ENCODE peak calls at places on chromosomes 7 and 10, in seven cellular contexts. P, Y, J, V, T, D and K are unnamed samples.

GRCh38 chr7:158073845-158074840 is 513.5 kb downstream of the PTPRN2 start:
- DNase-seq in D (peak), P (no peak), V (no peak), J (no peak), T (no peak), Y (no peak), K (no peak)

GRCh38 chr10:73875139-73875475 is 752 bp upstream of the CAMK2G start:
- DNase-seq in V (no peak), T (no peak), P (no peak), J (no peak), Y (no peak), D (no peak), K (no peak)

GRCh38 chr10:124020871-124021823 is 72.3 kb downstream of the CHST15 start:
- DNase-seq in Y (no peak), P (no peak), D (no peak), V (no peak), J (no peak), T (no peak), K (no peak)

GRCh38 chr7:19362099-19362498 is 216.9 kb upstream of the FERD3L start:
- DNase-seq in P (no peak), V (peak), J (peak), Y (no peak), T (no peak), D (no peak), K (no peak)

GRCh38 chr10:80144302-80145131 is 12.0 kb downstream of the PLAC9 start:
- DNase-seq in J (no peak), Y (no peak), V (no peak), T (no peak), D (peak), P (no peak), K (no peak)

GRCh38 chr7:23347682-23348180 is 48.6 kb downstream of the MALSU1 start:
- DNase-seq in P (no peak), J (peak), Y (no peak), V (peak), D (no peak), T (no peak), K (no peak)

GRCh38 chr10:70736470-70736982 is 48.7 kb downstream of the TBATA start:
- DNase-seq in V (no peak), D (no peak), J (no peak), Y (no peak), P (no peak), T (no peak), K (no peak)

GRCh38 chr10:93352638-93353383 is 129.3 kb downstream of the MYOF start:
- DNase-seq in J (peak), V (peak), Y (peak), D (no peak), P (no peak), T (no peak), K (no peak)

GRCh38 chr7:124072603-124073324 is 39.9 kb upstream of the TMEM229A start:
- DNase-seq in V (peak), T (no peak), P (no peak), J (peak), D (no peak), Y (no peak), K (no peak)

GRCh38 chr7:29285451-29285807 is 90.9 kb downstream of the CHN2 start:
- DNase-seq in J (peak), D (no peak), T (no peak), Y (no peak), P (no peak), V (peak), K (peak)

GRCh38 chr10:114163062-114163861 is 10.7 kb downstream of the CCDC186 start:
- DNase-seq in D (no peak), J (peak), Y (no peak), T (no peak), V (no peak), P (no peak), K (no peak)

GRCh38 chr7:28093617-28094232 is 86.9 kb downstream of the JAZF1 start:
- DNase-seq in P (peak), J (peak), D (peak), Y (peak), V (peak), T (peak), K (peak)

GRCh38 chr10:42929993-42930392 is 146.9 kb upstream of the RET start:
- DNase-seq in D (peak), T (no peak), V (no peak), P (no peak), J (no peak), Y (no peak), K (no peak)

GRCh38 chr10:4241724-4242345 is 456.8 kb upstream of the KLF6 start:
- DNase-seq in J (peak), Y (peak), T (no peak), V (peak), P (peak), D (no peak), K (no peak)

GRCh38 chr7:43758029-43758860 is at the start of gene BLVRA:
- DNase-seq in P (peak), V (peak), D (peak), J (peak), T (peak), Y (peak), K (peak)

GRCh38 chr10:104923501-104923900 is 282.4 kb downstream of the SORCS3 start:
- DNase-seq in V (no peak), D (no peak), T (no peak), P (no peak), J (no peak), Y (no peak), K (no peak)

GRCh38 chr10:18290651-18291313 is 150.6 kb downstream of the CACNB2 start:
- DNase-seq in D (no peak), J (no peak), V (no peak), Y (no peak), T (no peak), P (no peak), K (no peak)

GRCh38 chr7:22591271-22591670 is 91.3 kb upstream of the STEAP1B start:
- DNase-seq in T (no peak), P (no peak), D (no peak), J (peak), V (no peak), Y (no peak), K (no peak)

GRCh38 chr7:26388256-26388655 is 96.6 kb downstream of the SNX10 start:
- DNase-seq in J (no peak), P (no peak), T (no peak), Y (no peak), V (no peak), D (no peak), K (peak)

DNA sequence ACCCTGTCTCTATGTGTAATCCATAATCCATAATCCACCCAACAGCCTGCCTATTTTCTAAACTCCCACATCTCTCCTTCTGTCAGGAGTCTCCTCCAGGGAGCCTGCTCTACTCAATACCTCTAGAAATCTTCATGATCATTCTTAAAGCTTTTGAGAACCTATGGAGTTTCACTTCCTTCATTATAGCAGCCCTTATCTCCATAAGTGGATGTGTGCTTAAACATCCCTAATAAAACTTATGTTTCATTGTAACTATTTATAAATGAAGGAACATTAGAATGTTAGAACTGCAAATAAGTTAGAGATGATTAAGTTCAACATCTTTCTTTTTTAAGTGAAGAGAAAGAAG is 8.4 kb downstream of the CPED1 start:
- DNase-seq in J (no peak), T (no peak), D (no peak), Y (no peak), V (no peak), P (no peak), K (no peak)
- TF ChIP-seq CTCF in J (no peak), T (no peak), D (no peak), Y (no peak), V (no peak), P (no peak), K (no peak)

DNA sequence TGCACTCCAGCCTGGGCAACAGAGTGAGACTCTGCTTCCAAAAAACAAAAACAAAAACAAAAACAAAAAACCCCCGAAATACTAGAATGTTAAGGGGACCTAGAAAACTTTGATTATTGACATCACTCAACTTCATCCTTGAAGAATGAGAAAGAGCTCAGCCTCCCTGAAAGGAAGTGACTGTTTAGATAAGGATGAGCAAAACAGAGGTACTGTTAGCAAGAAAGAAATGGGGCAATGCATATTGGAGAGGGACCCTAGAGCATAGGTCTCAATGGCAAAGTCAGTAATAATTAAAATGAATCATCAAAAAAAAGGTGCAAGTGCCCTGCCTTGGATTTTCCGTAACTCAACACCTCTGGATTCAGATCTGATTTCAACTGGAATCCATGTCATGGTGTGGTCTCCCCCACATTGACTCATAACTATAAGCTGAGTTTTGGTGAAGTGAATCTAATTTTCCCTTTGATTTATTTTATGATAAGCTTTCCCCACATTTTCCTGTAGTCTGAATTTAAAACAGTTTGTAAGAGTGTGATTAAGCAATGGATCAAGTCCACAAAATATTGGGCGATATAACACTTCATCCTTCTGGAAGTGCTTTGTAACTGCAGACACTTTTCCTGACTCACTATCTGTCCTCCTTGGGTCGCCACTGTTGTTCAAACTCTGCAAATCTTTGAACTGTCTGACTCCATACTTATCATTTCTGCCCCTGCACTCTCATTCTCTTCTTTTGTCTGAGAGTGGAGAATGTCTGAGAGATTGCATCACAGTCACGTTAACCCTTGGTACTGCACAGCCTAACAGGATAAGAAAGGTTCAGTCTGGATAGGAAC is 224.8 kb upstream of the LYZL1 start:
- DNase-seq in J (peak), T (no peak), Y (no peak), V (peak), P (no peak), D (no peak), K (no peak)
- TF ChIP-seq CTCF in J (no peak), T (no peak), Y (no peak), V (peak), P (peak), D (no peak), K (no peak)

GRCh38 chr7:95478139-95479037 is 7.4 kb upstream of the ASB4 start:
- DNase-seq in V (peak), T (no peak), Y (peak), P (peak), J (peak), D (no peak), K (no peak)
- TF ChIP-seq CTCF in V (peak), T (no peak), Y (peak), P (peak), J (peak), D (peak), K (no peak)

GRCh38 chr10:109770000-109770399 is 153.3 kb downstream of the XPNPEP1 start:
- DNase-seq in T (no peak), J (no peak), V (no peak), Y (no peak), D (no peak), P (no peak), K (no peak)

GRCh38 chr10:109778993-109779392 is 144.3 kb downstream of the XPNPEP1 start:
- DNase-seq in V (no peak), Y (no peak), T (no peak), J (no peak), P (no peak), D (peak), K (no peak)

GRCh38 chr10:109773288-109773687 is 150.0 kb downstream of the XPNPEP1 start:
- DNase-seq in D (no peak), P (no peak), T (no peak), V (no peak), J (no peak), Y (no peak), K (no peak)

DNA sequence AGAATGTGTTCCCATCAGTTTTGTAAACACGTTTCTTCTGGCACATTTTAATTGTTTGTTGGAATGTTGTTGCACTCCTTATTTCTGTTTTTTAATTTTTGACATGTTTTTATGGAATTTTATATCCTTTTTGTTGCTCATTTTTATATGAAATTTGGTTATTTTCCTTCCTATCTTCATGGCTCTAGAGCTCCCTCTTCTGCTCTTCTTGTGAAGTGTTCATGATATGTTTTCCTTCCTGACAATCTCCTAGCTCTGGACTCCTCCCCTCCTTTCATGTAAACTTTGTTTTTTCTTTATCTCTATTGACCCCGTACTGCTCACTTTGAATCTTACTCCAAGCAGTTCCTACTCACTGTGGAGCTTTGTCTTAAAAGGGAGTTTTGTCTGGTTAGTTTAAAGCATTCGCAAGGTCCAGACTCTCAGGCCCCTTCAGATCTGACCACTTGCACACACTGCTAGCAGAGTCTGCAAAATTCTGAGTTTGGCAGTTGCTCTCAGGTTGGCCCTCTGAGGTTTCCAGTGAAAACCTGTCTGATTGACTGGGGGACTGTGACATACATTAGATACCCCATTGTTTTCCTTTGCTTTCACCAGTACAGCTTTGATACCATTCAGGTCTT is 149.4 kb downstream of the XPNPEP1 start:
- DNase-seq in J (peak), T (no peak), D (no peak), Y (no peak), P (no peak), V (peak), K (no peak)
- TF ChIP-seq CTCF in J (peak), T (peak), D (no peak), Y (peak), P (peak), V (peak), K (peak)

DNA sequence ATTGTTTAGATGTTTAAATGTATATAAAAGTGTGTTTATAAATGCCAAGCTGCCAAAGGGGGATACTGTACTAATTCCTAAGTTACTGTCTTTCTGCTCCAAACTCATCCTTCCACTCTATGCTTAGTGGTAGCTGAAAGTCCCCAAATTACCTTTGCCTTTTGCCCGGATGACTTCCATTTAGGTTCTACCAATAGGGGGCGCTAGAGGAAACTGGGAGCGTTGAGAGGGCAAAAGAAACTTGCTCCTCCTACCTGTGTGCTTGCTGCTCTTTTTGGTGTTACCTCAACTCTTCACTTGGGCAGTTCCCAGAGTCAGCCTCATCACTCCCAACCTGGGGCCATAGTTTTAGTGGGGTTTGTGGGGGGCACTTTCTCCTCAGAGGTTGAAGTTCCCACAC is 5.9 kb upstream of the OR2A25 start:
- DNase-seq in J (no peak), P (no peak), Y (no peak), V (no peak), T (no peak), D (no peak), K (no peak)
- TF ChIP-seq CTCF in J (peak), P (peak), Y (peak), V (peak), T (peak), D (no peak), K (no peak)

GRCh38 chr7:120337308-120337907 is 64.4 kb downstream of the KCND2 start:
- DNase-seq in Y (no peak), V (peak), J (no peak), T (no peak), D (no peak), P (no peak), K (no peak)
- TF ChIP-seq CTCF in Y (peak), V (peak), J (peak), T (peak), D (no peak), P (peak), K (peak)

DNA sequence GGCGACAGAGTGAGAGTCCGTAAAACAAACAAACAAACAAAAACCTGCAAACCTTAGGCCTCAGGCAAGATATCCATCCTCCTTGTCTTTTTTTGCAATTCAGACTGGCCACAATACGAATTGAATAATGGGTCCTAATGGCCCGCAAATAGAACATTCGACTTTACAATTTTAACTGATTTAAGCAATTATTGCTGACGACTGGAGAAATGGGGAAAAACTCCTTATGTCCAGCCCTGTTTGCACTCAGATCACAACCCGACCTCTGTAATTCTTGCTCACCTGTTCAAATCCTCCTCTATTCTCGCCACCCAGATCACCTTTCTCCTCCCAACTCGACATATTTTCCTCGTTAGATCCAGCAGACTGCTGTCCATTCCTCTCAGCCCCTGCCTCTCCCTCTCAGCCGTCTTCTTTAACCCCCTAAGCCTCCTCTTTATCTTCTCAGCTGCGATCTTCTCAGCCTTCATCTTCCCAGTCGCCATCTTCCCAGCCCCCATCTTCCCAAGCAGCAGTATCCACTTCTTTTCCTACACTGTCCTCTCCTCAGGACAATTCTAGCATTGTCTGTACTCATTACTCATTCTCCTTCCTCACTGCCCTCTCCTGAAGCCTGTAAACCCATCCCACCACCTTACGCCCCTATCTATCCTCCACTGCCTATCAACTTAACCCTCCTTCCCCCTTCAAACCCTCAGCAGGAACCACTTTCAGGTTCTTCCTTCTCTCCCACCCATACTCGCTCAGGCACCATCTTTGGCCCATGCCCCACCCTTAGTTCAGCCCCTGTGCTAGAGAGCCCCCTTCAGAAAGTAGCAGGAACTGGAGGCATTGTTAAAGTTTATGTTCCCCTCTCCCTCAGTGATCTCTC is 61.8 kb downstream of the LRRC17 start:
- DNase-seq in P (no peak), D (no peak), Y (no peak), J (no peak), T (no peak), V (no peak), K (no peak)
- TF ChIP-seq CTCF in P (no peak), D (no peak), Y (no peak), J (peak), T (no peak), V (no peak), K (no peak)

GRCh38 chr10:31926765-31927596 is 1.6 kb downstream of the ARHGAP12 start:
- DNase-seq in T (no peak), J (no peak), Y (peak), V (no peak), D (no peak), P (no peak), K (no peak)

GRCh38 chr10:31927597-31928530 is 767 bp downstream of the ARHGAP12 start:
- DNase-seq in P (peak), V (peak), T (peak), Y (peak), D (peak), J (peak), K (peak)

GRCh38 chr10:31929260-31929985 is 792 bp upstream of the ARHGAP12 start:
- DNase-seq in T (peak), P (no peak), V (no peak), D (peak), J (no peak), Y (no peak), K (peak)

GRCh38 chr10:31929986-31930675 is 1.5 kb upstream of the ARHGAP12 start:
- DNase-seq in P (no peak), D (no peak), J (no peak), T (no peak), Y (no peak), V (no peak), K (no peak)

GRCh38 chr10:31928531-31929259 is at the start of gene ARHGAP12:
- DNase-seq in D (peak), T (peak), V (peak), J (peak), P (peak), Y (peak), K (peak)
- TF ChIP-seq CTCF in D (no peak), T (no peak), V (no peak), J (no peak), P (no peak), Y (no peak), K (no peak)